ENCODE peak calls at places on chromosomes 16 and 17, in four cellular contexts. F, T, A and G are unnamed samples.
A peak's percentile ranks its signal among the peaks of the same experiment; 100 is the strongest.

GRCh38 chr17:9645858-9646555 is 690 bp downstream of the USP43 start:
- DNase-seq in A (peak; percentile 27), T (peak; percentile 12), F (no peak), G (peak; percentile 42)

GRCh38 chr17:32350662-32351418 is 883 bp downstream of the ZNF207 start:
- DNase-seq in T (no peak), A (peak; percentile 37), F (no peak), G (no peak)

GRCh38 chr17:3762922-3763776 is 37.8 kb downstream of the ITGAE start:
- DNase-seq in A (no peak), T (no peak), F (peak; percentile 89), G (peak; percentile 56)

GRCh38 chr17:16994626-16995025 is 22.7 kb upstream of the TNFRSF13B start:
- DNase-seq in A (no peak), F (no peak), T (no peak), G (no peak)

GRCh38 chr16:57627184-57627871 is 1.1 kb upstream of the ADGRG1 start:
- DNase-seq in T (no peak), A (peak; percentile 59), F (no peak), G (no peak)

GRCh38 chr16:81324808-81325207 is 10.0 kb downstream of the GAN start:
- DNase-seq in T (no peak), F (no peak), A (no peak), G (no peak)

GRCh38 chr17:34769049-34769448 is 189.7 kb downstream of the TMEM132E start:
- DNase-seq in F (no peak), T (no peak), A (no peak), G (no peak)

GRCh38 chr17:57293077-57293476 is 36.8 kb downstream of the MSI2 start:
- DNase-seq in F (no peak), A (no peak), T (no peak), G (no peak)

GRCh38 chr16:17607075-17607509 is 136.3 kb upstream of the XYLT1 start:
- DNase-seq in A (peak; percentile 47), T (no peak), F (no peak), G (no peak)

GRCh38 chr16:87847467-87847784 is 21.9 kb downstream of the SLC7A5 start:
- DNase-seq in A (no peak), T (no peak), F (no peak), G (no peak)

GRCh38 chr17:81329279-81329926 is 34.3 kb upstream of the SLC38A10 start:
- DNase-seq in F (no peak), A (peak; percentile 91), T (peak; percentile 63), G (no peak)

GRCh38 chr17:34725740-34726139 is 146.4 kb downstream of the TMEM132E start:
- DNase-seq in T (no peak), F (no peak), A (no peak), G (no peak)

GRCh38 chr17:44557653-44558285 is 485 bp downstream of the FZD2 start:
- DNase-seq in A (peak; percentile 79), T (no peak), F (no peak), G (no peak)

GRCh38 chr17:49968380-49969133 is 433 bp upstream of the DLX4 start:
- DNase-seq in A (peak; percentile 97), F (no peak), T (peak; percentile 89), G (peak; percentile 82)

GRCh38 chr17:76147211-76148014 is 6.4 kb upstream of the FOXJ1 start:
- DNase-seq in A (peak; percentile 67), T (no peak), F (no peak), G (no peak)

GRCh38 chr17:2837147-2837561 is 40.9 kb downstream of the RAP1GAP2 start:
- DNase-seq in F (no peak), A (no peak), T (no peak), G (no peak)

GRCh38 chr16:1923299-1924034 is 5.3 kb upstream of the HS3ST6 start:
- DNase-seq in T (peak; percentile 69), F (no peak), A (peak; percentile 58), G (no peak)

DNA sequence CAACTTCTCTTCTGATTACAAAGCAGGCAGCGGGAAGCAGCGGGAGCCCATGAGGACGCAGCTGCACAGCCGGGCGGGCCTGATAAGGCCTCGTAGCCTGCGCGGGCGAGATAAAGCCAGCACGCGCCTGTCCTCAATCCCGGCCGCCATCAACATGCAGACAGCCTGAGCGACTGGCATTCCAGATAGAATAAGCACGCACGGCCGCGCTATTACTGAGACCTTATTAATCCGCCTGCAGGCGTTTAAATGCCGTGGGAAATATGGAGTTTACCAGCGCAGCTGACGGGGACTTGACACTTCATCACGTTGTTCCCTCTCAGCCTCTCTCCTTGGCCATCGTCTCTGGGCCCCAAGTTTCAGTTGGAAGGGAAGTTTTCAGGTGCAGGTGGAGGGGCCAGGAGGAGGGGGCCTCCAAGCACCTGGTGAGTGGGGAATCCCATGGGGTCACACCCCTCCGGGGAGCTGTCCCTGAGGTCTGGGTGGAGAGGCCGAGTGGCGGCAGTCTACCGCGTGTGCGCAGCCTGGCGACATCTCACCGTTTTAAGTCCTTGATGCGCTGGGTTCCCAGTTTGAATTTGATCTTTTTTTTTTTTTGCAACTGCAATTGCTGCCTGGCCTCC is 27.3 kb upstream of the CBFA2T3 start:
- DNase-seq in A (peak; percentile 86), T (peak; percentile 95), F (no peak), G (no peak)
- TF ChIP-seq TAF1 in A (no peak), T (peak; percentile 78), F (no peak), G (no peak)

GRCh38 chr17:78147315-78147998 is 1.3 kb downstream of the C17orf99 start:
- DNase-seq in T (no peak), A (no peak), F (peak; percentile 85), G (no peak)
- TF ChIP-seq POLR2AphosphoS5 in T (no peak), A (no peak), F (no peak), G (no peak)

DNA sequence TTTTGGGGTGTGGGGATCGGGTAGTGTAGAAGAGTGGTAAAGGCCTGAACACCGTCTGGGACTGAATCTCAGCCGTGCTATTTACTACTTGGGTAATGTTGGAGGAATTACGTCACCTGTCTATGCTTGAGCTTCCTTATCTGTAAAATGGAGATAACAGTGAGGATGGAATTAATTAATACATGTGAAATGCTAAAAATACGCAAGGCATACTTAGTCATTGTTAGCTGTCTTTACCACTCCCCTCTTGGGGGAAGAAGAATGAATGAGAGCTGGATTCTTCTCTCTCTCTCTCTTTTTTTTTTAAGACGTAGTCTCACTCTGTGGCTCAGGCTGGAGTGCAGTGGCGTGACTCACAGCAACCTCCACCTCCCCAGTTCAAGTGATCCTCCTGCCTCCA is 41.1 kb upstream of the TANGO6 start:
- DNase-seq in F (no peak), A (no peak), T (no peak), G (no peak)
- TF ChIP-seq TAF1 in F (no peak), A (no peak), T (no peak), G (no peak)

DNA sequence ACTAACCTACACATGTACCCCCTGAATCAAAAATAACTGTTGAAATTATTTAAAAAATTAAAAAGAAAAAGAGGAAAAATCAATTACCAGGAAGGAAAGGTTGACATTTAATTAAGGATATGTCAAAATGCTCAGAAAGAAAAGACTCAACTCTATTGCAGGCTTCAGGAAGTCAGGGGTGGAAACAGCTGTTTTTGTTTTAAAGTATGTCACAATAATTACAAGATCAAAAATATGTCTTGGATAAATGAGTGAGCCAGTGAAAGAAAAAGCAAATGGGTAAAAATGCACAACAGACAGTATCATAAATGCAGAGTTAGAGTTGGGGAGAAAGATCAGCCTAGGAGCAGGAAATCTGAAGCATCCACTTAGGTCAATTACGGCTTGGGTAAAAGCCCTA is 146.0 kb downstream of the CDH11 start:
- DNase-seq in F (no peak), T (no peak), A (no peak), G (no peak)
- TF ChIP-seq POLR2AphosphoS5 in F (no peak), T (no peak), A (no peak), G (no peak)

DNA sequence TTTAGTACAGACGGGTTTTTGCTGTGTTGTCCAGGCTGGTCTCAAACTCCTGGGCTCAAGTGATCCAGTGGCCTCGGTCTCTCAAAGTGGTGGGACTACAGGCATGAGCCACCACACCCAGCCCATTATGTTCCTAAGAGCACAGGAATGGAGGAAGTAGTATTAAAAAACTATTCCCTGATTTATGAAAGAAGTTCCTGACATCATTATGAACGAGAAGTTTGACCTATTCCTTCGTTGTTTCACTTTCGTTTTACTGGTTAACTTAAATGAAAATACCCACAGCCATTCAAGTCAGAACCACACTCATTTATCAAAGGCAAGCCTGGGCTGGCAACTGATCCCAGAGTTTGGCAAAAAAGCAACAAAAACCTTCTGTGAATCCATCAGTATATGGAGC is 13.5 kb upstream of the CBX4 start:
- DNase-seq in F (no peak), T (no peak), A (no peak), G (no peak)
- TF ChIP-seq TAF1 in F (no peak), T (no peak), A (no peak), G (no peak)

GRCh38 chr17:29143894-29144293 is 36.3 kb downstream of the MYO18A start:
- DNase-seq in A (peak; percentile 62), T (no peak), F (no peak), G (no peak)
- TF ChIP-seq POLR2AphosphoS5 in A (no peak), T (no peak), F (no peak), G (no peak)

GRCh38 chr17:48814504-48814903 is 2.5 kb downstream of the TTLL6 start:
- DNase-seq in A (peak; percentile 87), T (peak; percentile 75), F (no peak), G (peak; percentile 56)
- TF ChIP-seq TAF1 in A (no peak), T (no peak), F (no peak), G (no peak)